ENCODE peak calls at places on chromosomes 12 and 14, in eight cellular contexts. One of them, this sample, is unnamed.
A peak's percentile ranks its signal among the peaks of the same experiment; 100 is the strongest.

GRCh38 chr14:69812725-69813124 is 15.7 kb upstream of the SLC10A1 start:
- DNase-seq in foreskin keratinocyte: no peak
- DNase-seq in NCI-H2081: peak; percentile 6
- DNase-seq in nucleus accumbens: no peak
- DNase-seq in mesendoderm: no peak
- DNase-seq in AG08396: no peak
- DNase-seq in T-helper 1 cell: no peak
- DNase-seq in T-helper 9 cell: no peak
- DNase-seq in this sample: no peak

GRCh38 chr14:100084591-100084990 is 19.4 kb downstream of the EVL start:
- DNase-seq in NCI-H2081: no peak
- DNase-seq in T-helper 9 cell: no peak
- DNase-seq in T-helper 1 cell: no peak
- DNase-seq in mesendoderm: no peak
- DNase-seq in AG08396: no peak
- DNase-seq in foreskin keratinocyte: no peak
- DNase-seq in nucleus accumbens: no peak
- DNase-seq in this sample: no peak

GRCh38 chr12:13941258-13942249 is 39.8 kb downstream of the GRIN2B start:
- DNase-seq in T-helper 1 cell: no peak
- DNase-seq in NCI-H2081: peak; percentile 52
- DNase-seq in AG08396: peak; percentile 13
- DNase-seq in mesendoderm: peak; percentile 91
- DNase-seq in T-helper 9 cell: no peak
- DNase-seq in nucleus accumbens: no peak
- DNase-seq in foreskin keratinocyte: peak; percentile 9
- DNase-seq in this sample: no peak

GRCh38 chr12:130966443-130967030 is 12.8 kb downstream of the ADGRD1 start:
- DNase-seq in mesendoderm: no peak
- DNase-seq in T-helper 1 cell: no peak
- DNase-seq in T-helper 9 cell: no peak
- DNase-seq in NCI-H2081: no peak
- DNase-seq in foreskin keratinocyte: no peak
- DNase-seq in nucleus accumbens: no peak
- DNase-seq in AG08396: no peak
- DNase-seq in this sample: no peak

GRCh38 chr14:68322970-68323620 is 469.8 kb downstream of the ZFP36L1 start:
- DNase-seq in T-helper 9 cell: no peak
- DNase-seq in nucleus accumbens: peak; percentile 12
- DNase-seq in AG08396: no peak
- DNase-seq in foreskin keratinocyte: no peak
- DNase-seq in NCI-H2081: no peak
- DNase-seq in mesendoderm: no peak
- DNase-seq in T-helper 1 cell: no peak
- DNase-seq in this sample: no peak

GRCh38 chr12:128789356-128789929 is 34.3 kb downstream of the SLC15A4 start:
- DNase-seq in nucleus accumbens: no peak
- DNase-seq in foreskin keratinocyte: no peak
- DNase-seq in T-helper 1 cell: no peak
- DNase-seq in T-helper 9 cell: no peak
- DNase-seq in mesendoderm: no peak
- DNase-seq in NCI-H2081: no peak
- DNase-seq in AG08396: no peak
- DNase-seq in this sample: no peak

GRCh38 chr14:44956866-44957265 is 4.9 kb downstream of the KLHL28 start:
- DNase-seq in foreskin keratinocyte: no peak
- DNase-seq in NCI-H2081: no peak
- DNase-seq in T-helper 1 cell: no peak
- DNase-seq in T-helper 9 cell: no peak
- DNase-seq in AG08396: no peak
- DNase-seq in nucleus accumbens: no peak
- DNase-seq in mesendoderm: no peak
- DNase-seq in this sample: no peak

GRCh38 chr12:116125981-116126566 is 151.4 kb downstream of the MED13L start:
- DNase-seq in foreskin keratinocyte: no peak
- DNase-seq in AG08396: no peak
- DNase-seq in NCI-H2081: no peak
- DNase-seq in T-helper 9 cell: no peak
- DNase-seq in mesendoderm: no peak
- DNase-seq in nucleus accumbens: no peak
- DNase-seq in T-helper 1 cell: no peak
- DNase-seq in this sample: no peak

GRCh38 chr14:67710209-67710608 is 8.5 kb downstream of the RDH12 start:
- DNase-seq in foreskin keratinocyte: no peak
- DNase-seq in AG08396: no peak
- DNase-seq in nucleus accumbens: no peak
- DNase-seq in mesendoderm: peak; percentile 72
- DNase-seq in NCI-H2081: no peak
- DNase-seq in T-helper 9 cell: no peak
- DNase-seq in T-helper 1 cell: no peak
- DNase-seq in this sample: no peak

GRCh38 chr14:31253746-31254471 is 46.3 kb upstream of the HECTD1 start:
- DNase-seq in NCI-H2081: no peak
- DNase-seq in nucleus accumbens: no peak
- DNase-seq in foreskin keratinocyte: no peak
- DNase-seq in T-helper 1 cell: no peak
- DNase-seq in mesendoderm: no peak
- DNase-seq in AG08396: no peak
- DNase-seq in T-helper 9 cell: no peak
- DNase-seq in this sample: no peak

GRCh38 chr14:64792231-64792630 is 87.5 kb downstream of the SPTB start:
- DNase-seq in T-helper 9 cell: no peak
- DNase-seq in NCI-H2081: no peak
- DNase-seq in AG08396: no peak
- DNase-seq in foreskin keratinocyte: no peak
- DNase-seq in mesendoderm: no peak
- DNase-seq in nucleus accumbens: no peak
- DNase-seq in T-helper 1 cell: no peak
- DNase-seq in this sample: no peak